ENCODE peak calls at places on chromosomes 7 and 10, in eight cellular contexts. V, G, J, I, Q, C, W and F are unnamed samples.

GRCh38 chr10:44787480-44788075 is 123.6 kb upstream of the TMEM72 start:
- DNase-seq in W (peak; percentile 61), C (no peak), V (no peak), J (no peak), I (no peak), G (no peak), Q (no peak), F (no peak)

GRCh38 chr7:154953006-154953684 is 49.8 kb downstream of the PAXIP1 start:
- DNase-seq in G (peak; percentile 63), V (peak; percentile 40), Q (no peak), J (peak; percentile 61), I (peak; percentile 74), C (peak; percentile 61), W (peak; percentile 14), F (no peak)

GRCh38 chr7:103538964-103539709 is 93.1 kb upstream of the SLC26A5 start:
- DNase-seq in G (no peak), V (no peak), Q (no peak), C (no peak), I (no peak), J (no peak), W (no peak), F (no peak)

GRCh38 chr7:113159746-113160339 is 41.5 kb upstream of the SMIM30 start:
- DNase-seq in V (peak; percentile 57), Q (peak; percentile 2), J (peak; percentile 66), I (peak; percentile 66), C (no peak), G (no peak), W (peak; percentile 43), F (no peak)

GRCh38 chr10:19014034-19014433 is 34.6 kb upstream of the MALRD1 start:
- DNase-seq in V (peak; percentile 75), Q (peak; percentile 60), C (no peak), I (no peak), J (peak; percentile 74), G (no peak), W (peak; percentile 45), F (peak; percentile 65)

GRCh38 chr7:134845461-134845860 is 66.0 kb downstream of the CALD1 start:
- DNase-seq in V (peak; percentile 19), G (no peak), I (peak; percentile 48), Q (no peak), J (no peak), C (no peak), W (no peak), F (no peak)

GRCh38 chr10:12367272-12367671 is 17.9 kb downstream of the CAMK1D start:
- DNase-seq in I (no peak), C (no peak), Q (no peak), G (no peak), J (no peak), W (no peak), V (no peak), F (no peak)

GRCh38 chr10:133474833-133475734 is 21.3 kb downstream of the SCART1 start:
- DNase-seq in J (no peak), Q (no peak), G (no peak), C (peak; percentile 43), I (no peak), V (no peak), W (no peak), F (no peak)

GRCh38 chr10:125236091-125236490 is 75.7 kb upstream of the CTBP2 start:
- DNase-seq in I (no peak), G (no peak), W (no peak), V (no peak), Q (no peak), J (no peak), C (no peak), F (no peak)

GRCh38 chr7:119281181-119281846 is 991.7 kb upstream of the KCND2 start:
- DNase-seq in J (no peak), Q (no peak), I (no peak), G (no peak), C (no peak), W (no peak), V (no peak), F (no peak)

GRCh38 chr7:106623846-106624245 is 37.1 kb downstream of the CCDC71L start:
- DNase-seq in I (no peak), C (no peak), V (peak; percentile 47), J (peak; percentile 95), G (no peak), W (peak; percentile 96), Q (no peak), F (no peak)

GRCh38 chr10:78306358-78306757 is 272.7 kb downstream of the RPS24 start:
- DNase-seq in I (no peak), J (no peak), W (no peak), Q (no peak), G (no peak), V (no peak), C (no peak), F (no peak)

GRCh38 chr7:91267558-91267955 is 3.3 kb downstream of the FZD1 start:
- DNase-seq in V (no peak), C (no peak), J (peak; percentile 84), Q (no peak), G (no peak), I (no peak), W (peak; percentile 62), F (no peak)

GRCh38 chr10:91883549-91884542 is 25.4 kb downstream of the FGFBP3 start:
- DNase-seq in V (no peak), I (no peak), C (no peak), J (peak; percentile 75), W (peak; percentile 12), G (no peak), Q (peak; percentile 64), F (peak; percentile 43)

GRCh38 chr10:5625992-5626777 is 40.2 kb downstream of the ASB13 start:
- DNase-seq in J (no peak), C (no peak), G (no peak), I (no peak), V (no peak), Q (no peak), W (peak; percentile 47), F (no peak)

GRCh38 chr10:44647877-44648542 is 263.1 kb upstream of the CXCL12 start:
- DNase-seq in C (no peak), W (peak; percentile 61), V (no peak), Q (peak; percentile 41), J (peak; percentile 88), I (no peak), G (no peak), F (no peak)

GRCh38 chr7:81482600-81483186 is 287.2 kb downstream of the HGF start:
- DNase-seq in C (no peak), W (peak; percentile 27), V (peak; percentile 80), I (peak; percentile 64), G (no peak), J (peak; percentile 55), Q (no peak), F (no peak)

GRCh38 chr10:66719483-66719882 is 206.4 kb upstream of the LRRTM3 start:
- DNase-seq in J (no peak), Q (no peak), I (no peak), G (no peak), V (no peak), C (no peak), W (no peak), F (no peak)

GRCh38 chr7:73738220-73738611 is 386 bp downstream of the ABHD11 start:
- DNase-seq in C (peak; percentile 33), G (peak; percentile 54), I (peak; percentile 76), Q (no peak), J (peak; percentile 81), V (peak; percentile 74), W (peak; percentile 66), F (no peak)

GRCh38 chr10:117419921-117420320 is 44.7 kb upstream of the PDZD8 start:
- DNase-seq in V (peak; percentile 52), Q (no peak), G (no peak), I (no peak), J (peak; percentile 78), W (peak; percentile 48), C (no peak), F (no peak)

GRCh38 chr10:72688208-72688651 is 3.7 kb upstream of the MCU start:
- DNase-seq in V (peak; percentile 76), Q (peak; percentile 96), C (no peak), J (peak; percentile 87), W (peak; percentile 87), G (no peak), I (peak; percentile 60), F (peak; percentile 85)

GRCh38 chr10:33136781-33137180 is 178.8 kb upstream of the ITGB1 start:
- DNase-seq in I (peak; percentile 66), V (peak; percentile 71), Q (peak; percentile 92), W (peak; percentile 79), J (peak; percentile 83), G (no peak), C (no peak), F (no peak)

GRCh38 chr10:47095848-47096612 is 184.8 kb downstream of the PTPN20 start:
- DNase-seq in W (no peak), I (no peak), V (no peak), C (no peak), G (no peak), Q (no peak), J (no peak), F (no peak)

GRCh38 chr10:86630079-86630478 is 24.3 kb upstream of the OPN4 start:
- DNase-seq in I (no peak), G (no peak), V (no peak), W (no peak), Q (no peak), J (peak; percentile 38), C (no peak), F (no peak)

GRCh38 chr10:78688945-78689935 is 379.5 kb upstream of the ZMIZ1 start:
- DNase-seq in C (no peak), I (no peak), W (no peak), V (no peak), Q (no peak), J (peak; percentile 53), G (no peak), F (no peak)

GRCh38 chr10:7988985-7989384 is 65.5 kb upstream of the GATA3 start:
- DNase-seq in I (no peak), Q (no peak), C (no peak), V (no peak), G (no peak), W (no peak), J (no peak), F (no peak)

GRCh38 chr7:48617508-48617907 is 306.8 kb upstream of the CDC14C start:
- DNase-seq in V (no peak), I (no peak), G (no peak), W (no peak), C (no peak), Q (no peak), J (no peak), F (no peak)

GRCh38 chr7:104816537-104816936 is 197.5 kb upstream of the KMT2E start:
- DNase-seq in Q (no peak), I (no peak), C (no peak), W (no peak), J (no peak), G (no peak), V (no peak), F (no peak)